ENCODE peak calls at places on chromosomes 2 and 18, in nine cellular contexts. H is cardiac muscle cell, F is tibial artery, M is body of pancreas, W is GM12878, L is HCT116, Q is NT2/D1, G is heart left ventricle, A is endothelial cell of umbilical vein. Z is an unnamed sample. For H3K9me3 and H3K4me1, the result is how much of the 10 kb centered on the place peaks cover.

GRCh38 chr2:46735108-46735691 is 180.4 kb downstream of the MCFD2 start:
- DNase-seq in H (no peak), F (no peak), M (no peak), W (no peak), L (no peak), Q (no peak), G (no peak), A (no peak), Z (no peak)

GRCh38 chr2:156087875-156088274 is 244.6 kb downstream of the NR4A2 start:
- DNase-seq in H (no peak), F (no peak), M (no peak), W (no peak), L (no peak), Q (no peak), G (no peak), A (no peak), Z (no peak)

GRCh38 chr2:43837831-43838559 is 644 bp downstream of the ABCG5 start:
- DNase-seq in H (no peak), F (no peak), M (no peak), W (no peak), L (no peak), Q (no peak), G (no peak), A (no peak), Z (no peak)

GRCh38 chr2:15158117-15158516 is 403.0 kb downstream of the NBAS start:
- DNase-seq in H (peak), F (no peak), M (peak), W (no peak), L (no peak), Q (peak), G (no peak), A (no peak), Z (no peak)

GRCh38 chr2:127079358-127079920 is 27.5 kb downstream of the BIN1 start:
- DNase-seq in H (peak), F (no peak), M (no peak), W (no peak), L (no peak), Q (no peak), G (no peak), A (no peak), Z (no peak)

GRCh38 chr2:224221455-224221913 is 180.4 kb downstream of the FAM124B start:
- DNase-seq in H (peak), F (no peak), M (no peak), W (no peak), L (no peak), Q (peak), G (no peak), A (peak), Z (no peak)

GRCh38 chr2:40457846-40458245 is 6.0 kb upstream of the SLC8A1 start:
- DNase-seq in H (no peak), F (no peak), M (no peak), W (no peak), L (no peak), Q (no peak), G (no peak), A (no peak), Z (no peak)

GRCh38 chr2:224220581-224221255 is 181.2 kb downstream of the FAM124B start:
- DNase-seq in H (no peak), F (no peak), M (no peak), W (no peak), L (no peak), Q (no peak), G (no peak), A (peak), Z (no peak)

GRCh38 chr2:101432411-101433181 is 42.3 kb downstream of the RFX8 start:
- DNase-seq in H (no peak), F (no peak), M (no peak), W (no peak), L (no peak), Q (no peak), G (no peak), A (no peak), Z (no peak)

GRCh38 chr2:162075689-162076132 is 1.7 kb upstream of the DPP4 start:
- DNase-seq in H (no peak), F (no peak), M (no peak), W (no peak), L (no peak), Q (no peak), G (no peak), A (no peak), Z (no peak)

GRCh38 chr18:25704096-25704870 is 352.3 kb upstream of the ZNF521 start:
- DNase-seq in H (no peak), F (no peak), M (no peak), W (no peak), L (no peak), Q (no peak), G (no peak), A (no peak), Z (no peak)

GRCh38 chr2:172094319-172095145 is 8.2 kb downstream of the DLX2 start:
- DNase-seq in H (no peak), F (no peak), M (no peak), W (no peak), L (no peak), Q (no peak), G (no peak), A (no peak), Z (no peak)

GRCh38 chr2:181457741-181458425 is 697 bp downstream of the ITGA4 start:
- DNase-seq in H (peak), F (peak), M (peak), W (no peak), L (no peak), Q (peak), G (peak), A (peak), Z (peak)
- H3K4me3 ChIP-seq in H (peak), F (peak), M (no peak), W (peak), L (no peak), Q (peak), G (peak), A (no peak), Z (peak)

GRCh38 chr2:176107731-176108181 is 676 bp downstream of the HOXD11 start:
- DNase-seq in H (no peak), F (no peak), M (no peak), W (no peak), L (no peak), Q (no peak), G (no peak), A (no peak), Z (no peak)
- H3K9me3 ChIP-seq in H (under half), F (under half), M (under half), W (under half), L (under half), Q (under half), G (under half), A (under half), Z (under half)

DNA sequence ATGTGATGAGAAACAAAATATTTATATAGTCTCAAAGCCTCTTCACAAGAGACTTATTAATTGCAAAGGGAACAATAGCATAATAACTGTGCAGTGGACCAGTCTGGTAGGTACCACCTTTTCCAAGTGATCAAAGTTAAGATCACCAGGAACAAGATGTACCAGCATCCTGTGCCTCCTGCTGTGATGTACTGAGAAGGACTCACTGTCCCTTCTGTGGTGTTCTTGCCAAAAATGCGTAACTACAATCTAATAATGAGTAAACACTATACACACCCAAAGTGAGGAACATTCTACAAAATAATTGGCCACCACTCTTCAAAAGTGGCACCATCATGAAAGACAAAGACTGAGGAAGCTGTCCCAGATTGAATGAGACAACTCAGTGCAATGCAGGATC is 14.5 kb downstream of the GNLY start:
- DNase-seq in H (no peak), F (no peak), M (no peak), W (no peak), L (no peak), Q (no peak), G (no peak), A (no peak), Z (no peak)
- H3K4me1 ChIP-seq in H (under half), F (under half), M (under half), W (under half), L (under half), Q (under half), G (under half), A (under half), Z (half or more)

DNA sequence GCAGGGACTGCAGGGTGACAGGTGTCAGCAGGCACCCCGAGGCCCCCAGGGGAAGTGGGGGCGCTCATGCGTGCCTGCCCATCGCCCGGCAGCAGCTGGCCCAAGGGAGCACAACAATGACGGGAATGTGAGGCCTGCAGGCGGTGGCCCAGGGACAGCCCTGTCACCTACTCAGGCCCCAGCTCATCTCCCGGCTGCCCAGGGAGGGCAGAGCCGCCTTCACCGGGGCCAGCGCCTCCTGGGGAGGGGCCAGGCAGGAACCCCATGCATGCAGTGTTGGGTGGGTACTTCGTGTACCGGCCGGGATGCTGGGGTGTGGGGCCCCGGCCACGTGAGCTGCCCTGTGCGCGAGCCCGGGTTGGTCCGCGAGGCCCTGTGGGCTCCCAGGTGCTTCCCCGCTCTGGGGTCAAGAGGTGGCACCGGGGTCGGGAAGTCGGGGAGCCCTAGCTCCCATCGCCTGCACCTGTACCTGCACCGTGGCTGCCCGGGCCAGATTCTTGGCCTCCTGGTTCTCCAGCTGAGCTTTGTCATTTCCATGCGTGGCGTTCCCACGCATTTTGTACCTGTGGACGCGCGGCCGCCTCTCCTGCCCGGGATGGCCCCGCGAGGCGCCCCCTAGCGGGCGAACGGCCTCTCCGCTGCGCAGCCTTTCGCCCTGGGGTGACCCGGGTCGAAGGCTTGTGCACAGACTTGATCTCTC is 823 bp downstream of the KLHL30 start:
- DNase-seq in H (peak), F (no peak), M (peak), W (no peak), L (no peak), Q (no peak), G (peak), A (no peak), Z (peak)
- H3K4me3 ChIP-seq in H (peak), F (peak), M (no peak), W (no peak), L (peak), Q (no peak), G (peak), A (no peak), Z (no peak)

GRCh38 chr2:19617251-19617650 is 258.8 kb upstream of the OSR1 start:
- DNase-seq in H (no peak), F (no peak), M (no peak), W (no peak), L (no peak), Q (no peak), G (no peak), A (no peak), Z (no peak)
- H3K9me3 ChIP-seq in H (under half), F (under half), M (under half), W (under half), L (under half), Q (under half), G (under half), A (under half), Z (under half)

GRCh38 chr2:54655051-54655809 is 68.2 kb upstream of the EML6 start:
- DNase-seq in H (no peak), F (no peak), M (no peak), W (no peak), L (no peak), Q (no peak), G (no peak), A (no peak), Z (no peak)

GRCh38 chr2:54657664-54658083 is 65.8 kb upstream of the EML6 start:
- DNase-seq in H (peak), F (peak), M (peak), W (no peak), L (peak), Q (peak), G (peak), A (peak), Z (peak)

GRCh38 chr2:54656863-54657262 is 66.6 kb upstream of the EML6 start:
- DNase-seq in H (no peak), F (no peak), M (no peak), W (no peak), L (no peak), Q (no peak), G (no peak), A (no peak), Z (no peak)

GRCh38 chr2:54660752-54661151 is 62.7 kb upstream of the EML6 start:
- DNase-seq in H (no peak), F (no peak), M (no peak), W (no peak), L (no peak), Q (no peak), G (no peak), A (no peak), Z (no peak)

GRCh38 chr2:54658548-54659207 is 64.8 kb upstream of the EML6 start:
- DNase-seq in H (no peak), F (no peak), M (no peak), W (no peak), L (no peak), Q (no peak), G (no peak), A (peak), Z (no peak)
- H3K4me1 ChIP-seq in H (under half), F (under half), M (under half), W (under half), L (under half), Q (under half), G (under half), A (under half), Z (under half)